ENCODE peak calls at places on chromosomes 2 and 18, in seven cellular contexts. A, W, O, F, U, H and S are unnamed samples.

GRCh38 chr2:72139871-72140620 is 7.6 kb downstream of the CYP26B1 start:
- DNase-seq in O (no peak), U (no peak), W (no peak), F (no peak), A (no peak), H (peak; percentile 76), S (no peak)

GRCh38 chr2:584863-585823 is 92.1 kb downstream of the TMEM18 start:
- DNase-seq in O (no peak), W (peak; percentile 64), F (peak; percentile 46), A (peak; percentile 4), H (no peak), U (no peak), S (no peak)

GRCh38 chr2:68463287-68463877 is 3.7 kb downstream of the FBXO48 start:
- DNase-seq in W (peak; percentile 54), A (no peak), F (no peak), O (peak; percentile 73), H (no peak), U (no peak), S (no peak)

GRCh38 chr2:191285252-191285651 is 40.0 kb downstream of the MYO1B start:
- DNase-seq in A (no peak), F (no peak), U (no peak), O (no peak), H (no peak), W (no peak), S (no peak)

GRCh38 chr18:68897286-68897685 is 99.4 kb downstream of the CCDC102B start:
- DNase-seq in O (no peak), H (no peak), U (no peak), F (no peak), W (no peak), A (no peak), S (no peak)

GRCh38 chr2:217433522-217433921 is 569.3 kb downstream of the TNS1 start:
- DNase-seq in W (peak; percentile 84), F (no peak), H (no peak), O (no peak), A (no peak), U (no peak), S (peak; percentile 14)

GRCh38 chr2:60529111-60529510 is 24.3 kb downstream of the BCL11A start:
- DNase-seq in H (no peak), F (no peak), A (no peak), W (no peak), O (no peak), U (no peak), S (no peak)

GRCh38 chr2:219249203-219249980 is 3.7 kb upstream of the TUBA4B start:
- DNase-seq in H (peak; percentile 87), F (peak; percentile 44), O (peak; percentile 99), U (no peak), W (no peak), A (no peak), S (peak; percentile 59)

GRCh38 chr2:105644174-105644980 is 100.3 kb upstream of the NCK2 start:
- DNase-seq in F (no peak), H (no peak), A (no peak), W (no peak), U (peak; percentile 43), O (no peak), S (no peak)

GRCh38 chr2:145751634-145752033 is 1231.7 kb upstream of the ZEB2 start:
- DNase-seq in A (no peak), U (no peak), F (no peak), O (peak; percentile 44), H (no peak), W (no peak), S (no peak)

GRCh38 chr18:57210101-57210661 is 63.3 kb downstream of the BOD1L2 start:
- DNase-seq in W (peak; percentile 47), U (peak; percentile 13), O (peak; percentile 86), A (no peak), F (no peak), H (no peak), S (peak; percentile 65)

GRCh38 chr2:241260911-241261310 is 54.6 kb downstream of the HDLBP start:
- DNase-seq in A (no peak), F (no peak), H (no peak), W (no peak), U (no peak), O (no peak), S (no peak)

GRCh38 chr2:67650292-67651133 is 253.4 kb downstream of the ETAA1 start:
- DNase-seq in W (peak; percentile 90), U (peak; percentile 67), O (peak; percentile 91), F (peak; percentile 9), A (peak; percentile 0), H (peak; percentile 90), S (peak; percentile 70)

GRCh38 chr2:69033427-69034095 is 20.6 kb downstream of the ANTXR1 start:
- DNase-seq in U (no peak), F (no peak), W (no peak), A (no peak), O (no peak), H (no peak), S (no peak)

GRCh38 chr2:96549967-96550786 is 13.6 kb downstream of the ARID5A start:
- DNase-seq in H (peak; percentile 77), W (no peak), A (no peak), F (no peak), U (no peak), O (peak; percentile 55), S (no peak)

GRCh38 chr2:143936758-143937562 is 583.0 kb downstream of the ZEB2 start:
- DNase-seq in W (peak; percentile 25), A (no peak), U (no peak), O (peak; percentile 39), F (peak; percentile 50), H (no peak), S (peak; percentile 43)